ENCODE peak calls at places on chromosomes 16 and 17, in ten cellular contexts. One of them, this sample, is unnamed.

GRCh38 chr16:4691666-4692412 is 1.5 kb upstream of the NUDT16L1 start:
- DNase-seq in fibroblast of mammary gland: no peak
- DNase-seq in B cell: peak
- DNase-seq in ascending aorta: no peak
- DNase-seq in GM12878: no peak
- DNase-seq in testis: no peak
- DNase-seq in HFFc6: no peak
- DNase-seq in colonic mucosa: no peak
- DNase-seq in cardiac fibroblast: no peak
- DNase-seq in tibial artery: peak
- DNase-seq in this sample: no peak

GRCh38 chr16:68299571-68300453 is 10.9 kb downstream of the SLC7A6OS start:
- DNase-seq in testis: no peak
- DNase-seq in HFFc6: no peak
- DNase-seq in tibial artery: no peak
- DNase-seq in colonic mucosa: no peak
- DNase-seq in B cell: no peak
- DNase-seq in ascending aorta: no peak
- DNase-seq in fibroblast of mammary gland: no peak
- DNase-seq in cardiac fibroblast: no peak
- DNase-seq in GM12878: no peak
- DNase-seq in this sample: no peak

GRCh38 chr16:89785523-89786155 is 30.8 kb downstream of the FANCA start:
- DNase-seq in testis: no peak
- DNase-seq in ascending aorta: no peak
- DNase-seq in HFFc6: no peak
- DNase-seq in fibroblast of mammary gland: no peak
- DNase-seq in GM12878: no peak
- DNase-seq in cardiac fibroblast: no peak
- DNase-seq in tibial artery: no peak
- DNase-seq in colonic mucosa: no peak
- DNase-seq in B cell: no peak
- DNase-seq in this sample: no peak

GRCh38 chr16:82761236-82761635 is 134.5 kb downstream of the CDH13 start:
- DNase-seq in HFFc6: peak
- DNase-seq in B cell: no peak
- DNase-seq in cardiac fibroblast: peak
- DNase-seq in ascending aorta: peak
- DNase-seq in fibroblast of mammary gland: peak
- DNase-seq in testis: peak
- DNase-seq in colonic mucosa: no peak
- DNase-seq in tibial artery: peak
- DNase-seq in GM12878: no peak
- DNase-seq in this sample: no peak

GRCh38 chr17:39653662-39654331 is 11.4 kb upstream of the TCAP start:
- DNase-seq in ascending aorta: no peak
- DNase-seq in fibroblast of mammary gland: peak
- DNase-seq in tibial artery: no peak
- DNase-seq in HFFc6: peak
- DNase-seq in GM12878: no peak
- DNase-seq in cardiac fibroblast: peak
- DNase-seq in colonic mucosa: peak
- DNase-seq in B cell: peak
- DNase-seq in testis: peak
- DNase-seq in this sample: peak

GRCh38 chr17:9974460-9975381 is 69.7 kb upstream of the RCVRN start:
- DNase-seq in testis: no peak
- DNase-seq in tibial artery: no peak
- DNase-seq in fibroblast of mammary gland: no peak
- DNase-seq in HFFc6: no peak
- DNase-seq in GM12878: no peak
- DNase-seq in ascending aorta: no peak
- DNase-seq in colonic mucosa: no peak
- DNase-seq in B cell: no peak
- DNase-seq in cardiac fibroblast: no peak
- DNase-seq in this sample: no peak

GRCh38 chr17:82838386-82839063 is 1.3 kb downstream of the ZNF750 start:
- DNase-seq in GM12878: no peak
- DNase-seq in colonic mucosa: peak
- DNase-seq in cardiac fibroblast: peak
- DNase-seq in fibroblast of mammary gland: peak
- DNase-seq in testis: no peak
- DNase-seq in B cell: no peak
- DNase-seq in tibial artery: no peak
- DNase-seq in HFFc6: peak
- DNase-seq in ascending aorta: no peak
- DNase-seq in this sample: no peak

GRCh38 chr16:10983175-10983558 is 38.8 kb downstream of the CLEC16A start:
- DNase-seq in B cell: no peak
- DNase-seq in ascending aorta: no peak
- DNase-seq in GM12878: no peak
- DNase-seq in HFFc6: no peak
- DNase-seq in colonic mucosa: peak
- DNase-seq in cardiac fibroblast: no peak
- DNase-seq in tibial artery: no peak
- DNase-seq in fibroblast of mammary gland: no peak
- DNase-seq in testis: no peak
- DNase-seq in this sample: no peak

GRCh38 chr17:18963126-18964017 is 11.4 kb downstream of the SLC5A10 start:
- DNase-seq in testis: no peak
- DNase-seq in ascending aorta: no peak
- DNase-seq in colonic mucosa: peak
- DNase-seq in GM12878: no peak
- DNase-seq in fibroblast of mammary gland: peak
- DNase-seq in cardiac fibroblast: peak
- DNase-seq in B cell: no peak
- DNase-seq in HFFc6: peak
- DNase-seq in tibial artery: peak
- DNase-seq in this sample: no peak

GRCh38 chr17:18960803-18961511 is 9.0 kb downstream of the SLC5A10 start:
- DNase-seq in tibial artery: peak
- DNase-seq in GM12878: peak
- DNase-seq in ascending aorta: no peak
- DNase-seq in colonic mucosa: peak
- DNase-seq in HFFc6: peak
- DNase-seq in B cell: peak
- DNase-seq in fibroblast of mammary gland: peak
- DNase-seq in cardiac fibroblast: peak
- DNase-seq in testis: peak
- DNase-seq in this sample: peak

GRCh38 chr17:18962494-18962815 is 10.5 kb downstream of the SLC5A10 start:
- DNase-seq in testis: no peak
- DNase-seq in cardiac fibroblast: no peak
- DNase-seq in HFFc6: no peak
- DNase-seq in colonic mucosa: peak
- DNase-seq in tibial artery: peak
- DNase-seq in GM12878: no peak
- DNase-seq in ascending aorta: no peak
- DNase-seq in B cell: no peak
- DNase-seq in fibroblast of mammary gland: no peak
- DNase-seq in this sample: no peak

GRCh38 chr17:18960241-18960665 is 8.3 kb downstream of the SLC5A10 start:
- DNase-seq in GM12878: no peak
- DNase-seq in testis: no peak
- DNase-seq in fibroblast of mammary gland: no peak
- DNase-seq in HFFc6: no peak
- DNase-seq in ascending aorta: no peak
- DNase-seq in cardiac fibroblast: no peak
- DNase-seq in colonic mucosa: no peak
- DNase-seq in B cell: no peak
- DNase-seq in tibial artery: peak
- DNase-seq in this sample: no peak

GRCh38 chr17:18961634-18962493 is 9.9 kb downstream of the SLC5A10 start:
- DNase-seq in testis: peak
- DNase-seq in GM12878: no peak
- DNase-seq in cardiac fibroblast: peak
- DNase-seq in tibial artery: peak
- DNase-seq in ascending aorta: no peak
- DNase-seq in colonic mucosa: no peak
- DNase-seq in HFFc6: no peak
- DNase-seq in fibroblast of mammary gland: peak
- DNase-seq in B cell: no peak
- DNase-seq in this sample: no peak
- TF ChIP-seq CTCF in testis: no peak
- TF ChIP-seq CTCF in GM12878: no peak
- TF ChIP-seq CTCF in cardiac fibroblast: no peak
- TF ChIP-seq CTCF in tibial artery: no peak
- TF ChIP-seq CTCF in ascending aorta: no peak
- TF ChIP-seq CTCF in colonic mucosa: no peak
- TF ChIP-seq CTCF in HFFc6: no peak
- TF ChIP-seq CTCF in fibroblast of mammary gland: no peak
- TF ChIP-seq CTCF in B cell: no peak
- TF ChIP-seq CTCF in this sample: no peak

GRCh38 chr17:164536-165235 is 16.8 kb downstream of the DOC2B start:
- DNase-seq in colonic mucosa: peak
- DNase-seq in cardiac fibroblast: peak
- DNase-seq in HFFc6: peak
- DNase-seq in GM12878: no peak
- DNase-seq in B cell: no peak
- DNase-seq in fibroblast of mammary gland: peak
- DNase-seq in testis: peak
- DNase-seq in ascending aorta: no peak
- DNase-seq in tibial artery: no peak
- DNase-seq in this sample: no peak
- TF ChIP-seq CTCF in colonic mucosa: peak
- TF ChIP-seq CTCF in cardiac fibroblast: peak
- TF ChIP-seq CTCF in HFFc6: peak
- TF ChIP-seq CTCF in GM12878: peak
- TF ChIP-seq CTCF in B cell: no peak
- TF ChIP-seq CTCF in fibroblast of mammary gland: peak
- TF ChIP-seq CTCF in testis: peak
- TF ChIP-seq CTCF in ascending aorta: peak
- TF ChIP-seq CTCF in tibial artery: peak
- TF ChIP-seq CTCF in this sample: no peak

GRCh38 chr16:85246973-85247372 is 134.7 kb upstream of the CIBAR2 start:
- DNase-seq in testis: no peak
- DNase-seq in HFFc6: no peak
- DNase-seq in ascending aorta: no peak
- DNase-seq in fibroblast of mammary gland: no peak
- DNase-seq in GM12878: no peak
- DNase-seq in B cell: no peak
- DNase-seq in colonic mucosa: no peak
- DNase-seq in tibial artery: no peak
- DNase-seq in cardiac fibroblast: no peak
- DNase-seq in this sample: no peak

GRCh38 chr16:85248269-85248668 is 136.0 kb upstream of the CIBAR2 start:
- DNase-seq in testis: no peak
- DNase-seq in GM12878: no peak
- DNase-seq in cardiac fibroblast: no peak
- DNase-seq in fibroblast of mammary gland: no peak
- DNase-seq in ascending aorta: no peak
- DNase-seq in HFFc6: no peak
- DNase-seq in tibial artery: no peak
- DNase-seq in B cell: no peak
- DNase-seq in colonic mucosa: no peak
- DNase-seq in this sample: no peak

GRCh38 chr16:85243312-85243711 is 131.0 kb upstream of the CIBAR2 start:
- DNase-seq in B cell: no peak
- DNase-seq in testis: no peak
- DNase-seq in GM12878: no peak
- DNase-seq in cardiac fibroblast: no peak
- DNase-seq in ascending aorta: no peak
- DNase-seq in fibroblast of mammary gland: no peak
- DNase-seq in colonic mucosa: no peak
- DNase-seq in tibial artery: no peak
- DNase-seq in HFFc6: no peak
- DNase-seq in this sample: no peak

GRCh38 chr16:85246473-85246872 is 134.2 kb upstream of the CIBAR2 start:
- DNase-seq in HFFc6: no peak
- DNase-seq in fibroblast of mammary gland: no peak
- DNase-seq in testis: no peak
- DNase-seq in B cell: no peak
- DNase-seq in GM12878: no peak
- DNase-seq in ascending aorta: no peak
- DNase-seq in colonic mucosa: no peak
- DNase-seq in cardiac fibroblast: no peak
- DNase-seq in tibial artery: no peak
- DNase-seq in this sample: no peak

DNA sequence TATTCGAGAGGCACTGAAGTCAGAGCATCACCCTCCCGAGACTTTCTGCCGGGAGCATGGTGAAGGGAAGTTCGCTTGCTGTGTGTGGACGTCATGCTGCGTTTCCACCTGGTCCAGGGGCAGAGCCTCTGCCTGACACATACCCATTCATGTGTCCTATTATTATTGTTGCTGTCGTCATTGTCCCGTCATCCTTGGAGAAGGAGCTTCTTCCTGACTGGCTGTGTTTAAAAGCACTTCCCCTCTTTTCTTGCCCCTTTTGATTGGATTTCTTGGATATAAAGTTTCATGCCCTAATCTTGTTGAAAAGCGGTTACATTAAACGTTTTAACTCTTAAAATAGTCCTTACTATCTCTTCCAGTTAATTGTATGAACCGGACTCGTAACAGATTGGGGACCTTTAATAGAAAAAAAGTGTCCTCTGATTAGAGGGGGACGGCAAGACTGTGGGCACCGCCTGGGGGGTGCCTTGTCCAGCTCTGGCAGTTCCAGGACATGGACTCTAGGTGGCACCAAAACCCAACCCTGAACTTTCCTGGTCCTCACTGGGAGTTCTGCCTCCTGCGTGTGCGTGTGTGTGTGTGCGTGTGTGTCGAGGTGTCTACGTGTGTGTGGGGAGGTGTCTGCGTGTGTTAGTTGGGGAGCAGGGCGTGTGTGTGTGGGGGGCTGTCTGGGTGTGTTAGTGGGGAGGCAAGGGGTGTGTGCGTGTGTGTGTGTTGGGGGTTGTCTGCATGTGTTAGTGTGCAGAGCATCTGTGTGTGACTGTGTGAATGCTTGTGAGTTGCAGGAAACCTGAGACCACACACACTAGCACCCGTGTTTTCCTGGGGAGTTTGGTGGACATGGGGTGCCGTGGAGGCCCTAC is 133.3 kb upstream of the CIBAR2 start:
- DNase-seq in cardiac fibroblast: peak
- DNase-seq in colonic mucosa: peak
- DNase-seq in GM12878: no peak
- DNase-seq in testis: peak
- DNase-seq in ascending aorta: no peak
- DNase-seq in tibial artery: no peak
- DNase-seq in B cell: peak
- DNase-seq in fibroblast of mammary gland: peak
- DNase-seq in HFFc6: peak
- DNase-seq in this sample: peak
- TF ChIP-seq CTCF in cardiac fibroblast: peak
- TF ChIP-seq CTCF in colonic mucosa: peak
- TF ChIP-seq CTCF in GM12878: peak
- TF ChIP-seq CTCF in testis: peak
- TF ChIP-seq CTCF in ascending aorta: peak
- TF ChIP-seq CTCF in tibial artery: peak
- TF ChIP-seq CTCF in B cell: peak
- TF ChIP-seq CTCF in fibroblast of mammary gland: peak
- TF ChIP-seq CTCF in HFFc6: peak
- TF ChIP-seq CTCF in this sample: peak

DNA sequence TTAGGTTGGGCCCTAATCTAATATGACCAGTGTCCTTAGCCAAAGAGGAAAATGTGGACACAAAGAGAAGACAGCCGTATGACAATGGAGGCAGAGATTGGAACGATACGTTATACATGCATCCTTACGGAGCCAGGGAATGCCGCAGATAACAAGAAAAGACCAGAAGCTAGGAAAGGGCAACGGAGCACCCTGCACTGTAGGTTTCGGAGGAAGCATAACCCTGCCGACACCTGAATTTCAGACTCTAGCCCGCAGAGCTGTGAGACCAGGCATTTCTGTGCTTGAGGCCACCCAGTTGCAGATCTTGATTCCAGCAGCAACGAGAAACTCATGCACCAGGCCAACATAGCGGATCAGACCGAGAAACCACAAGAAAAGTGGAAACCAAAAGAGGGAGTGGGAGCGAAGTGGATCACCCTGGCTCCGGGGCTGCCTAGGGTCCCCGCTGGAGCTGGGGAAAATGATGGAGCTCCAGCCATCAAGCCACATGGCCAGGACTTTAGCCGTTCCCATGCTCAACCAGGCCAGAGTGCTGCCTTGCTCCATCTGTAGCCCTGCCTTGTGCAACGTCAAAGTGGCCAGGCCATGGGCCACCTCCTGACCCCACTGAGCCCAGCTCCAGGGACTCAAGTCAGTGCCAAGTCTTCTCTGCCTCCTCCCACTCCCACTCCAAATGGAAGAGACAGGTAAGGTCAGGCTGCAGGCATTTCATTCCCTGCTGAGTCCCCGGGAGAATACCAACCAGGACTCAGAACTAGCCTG is 51.7 kb upstream of the RPL38 start:
- DNase-seq in HFFc6: no peak
- DNase-seq in GM12878: no peak
- DNase-seq in colonic mucosa: peak
- DNase-seq in fibroblast of mammary gland: no peak
- DNase-seq in cardiac fibroblast: no peak
- DNase-seq in tibial artery: peak
- DNase-seq in testis: no peak
- DNase-seq in ascending aorta: no peak
- DNase-seq in B cell: no peak
- DNase-seq in this sample: no peak
- TF ChIP-seq CTCF in HFFc6: no peak
- TF ChIP-seq CTCF in GM12878: no peak
- TF ChIP-seq CTCF in colonic mucosa: no peak
- TF ChIP-seq CTCF in fibroblast of mammary gland: no peak
- TF ChIP-seq CTCF in cardiac fibroblast: no peak
- TF ChIP-seq CTCF in tibial artery: no peak
- TF ChIP-seq CTCF in testis: no peak
- TF ChIP-seq CTCF in ascending aorta: no peak
- TF ChIP-seq CTCF in B cell: no peak
- TF ChIP-seq CTCF in this sample: no peak